ENCODE peak calls at places on chromosome 16, in seven cellular contexts. N, U, Y, L, W, J and I are unnamed samples.

GRCh38 chr16:87950765-87951549 is at the start of gene BANP:
- DNase-seq in L (peak), W (peak), Y (peak), N (peak), U (peak), J (peak), I (peak)

GRCh38 chr16:57377080-57377841 is 5.0 kb downstream of the CX3CL1 start:
- DNase-seq in J (no peak), W (peak), N (no peak), Y (no peak), L (no peak), U (no peak), I (no peak)

GRCh38 chr16:62755938-62756337 is 719.7 kb upstream of the CDH8 start:
- DNase-seq in U (no peak), W (no peak), J (no peak), L (no peak), N (no peak), Y (no peak), I (no peak)

GRCh38 chr16:4801962-4802658 is at the start of gene ROGDI:
- DNase-seq in L (peak), U (peak), N (peak), W (peak), Y (no peak), J (peak), I (peak)

GRCh38 chr16:20763461-20764232 is at the start of gene ACSM3:
- DNase-seq in N (no peak), Y (peak), L (peak), W (peak), U (peak), J (peak), I (no peak)

GRCh38 chr16:19524866-19525723 is 1.4 kb downstream of the CCP110 start:
- DNase-seq in Y (no peak), U (peak), W (peak), J (no peak), N (no peak), L (peak), I (no peak)

GRCh38 chr16:88854306-88855111 is 2.2 kb downstream of the GALNS start:
- DNase-seq in Y (no peak), N (no peak), W (peak), J (no peak), L (no peak), U (no peak), I (no peak)

GRCh38 chr16:81315271-81316175 is 761 bp downstream of the GAN start:
- DNase-seq in Y (no peak), N (peak), J (peak), L (peak), U (peak), W (peak), I (peak)

GRCh38 chr16:74623214-74623842 is 16.4 kb upstream of the GLG1 start:
- DNase-seq in U (peak), L (peak), J (peak), N (no peak), Y (no peak), W (peak), I (no peak)

GRCh38 chr16:4694664-4695451 is 1.5 kb downstream of the NUDT16L1 start:
- DNase-seq in Y (no peak), U (no peak), N (no peak), L (no peak), J (peak), W (no peak), I (no peak)

GRCh38 chr16:64933890-64934289 is 188.0 kb downstream of the CDH11 start:
- DNase-seq in Y (no peak), J (no peak), W (no peak), U (peak), N (no peak), L (no peak), I (peak)

GRCh38 chr16:23999663-24000062 is 163.9 kb downstream of the PRKCB start:
- DNase-seq in N (no peak), J (no peak), Y (no peak), U (no peak), W (peak), L (no peak), I (no peak)

GRCh38 chr16:9836118-9836736 is 346.0 kb downstream of the GRIN2A start:
- DNase-seq in U (peak), Y (no peak), N (no peak), J (no peak), W (peak), L (no peak), I (no peak)

GRCh38 chr16:11497851-11498289 is 88.8 kb downstream of the LITAF start:
- DNase-seq in J (peak), U (peak), L (peak), W (no peak), Y (no peak), N (no peak), I (no peak)

GRCh38 chr16:83393196-83393981 is 414.4 kb upstream of the HSBP1 start:
- DNase-seq in L (peak), W (no peak), U (peak), J (no peak), N (no peak), Y (no peak), I (no peak)

GRCh38 chr16:76768316-76768715 is 422.7 kb upstream of the MON1B start:
- DNase-seq in W (no peak), L (no peak), N (no peak), U (no peak), Y (no peak), J (no peak), I (no peak)

GRCh38 chr16:86580063-86580797 is 1.9 kb downstream of the FOXL1 start:
- DNase-seq in L (no peak), J (no peak), W (no peak), N (no peak), U (peak), Y (no peak), I (no peak)

GRCh38 chr16:9151597-9151996 is 60.2 kb downstream of the HAPSTR1 start:
- DNase-seq in U (peak), L (no peak), Y (no peak), J (peak), N (no peak), W (no peak), I (no peak)

GRCh38 chr16:74568961-74569631 is 37.8 kb downstream of the GLG1 start:
- DNase-seq in U (peak), Y (peak), W (no peak), L (no peak), N (no peak), J (peak), I (no peak)

GRCh38 chr16:12794486-12795399 is 8.9 kb downstream of the CPPED1 start:
- DNase-seq in L (no peak), U (no peak), Y (no peak), N (no peak), J (no peak), W (no peak), I (no peak)

GRCh38 chr16:81505011-81505660 is 60.5 kb downstream of the CMIP start:
- DNase-seq in N (peak), W (peak), J (no peak), Y (no peak), L (peak), U (no peak), I (no peak)

GRCh38 chr16:31868701-31869167 is 4.9 kb upstream of the ZNF267 start:
- DNase-seq in W (peak), U (peak), N (no peak), J (peak), L (peak), Y (no peak), I (peak)

GRCh38 chr16:48321307-48322036 is 63.7 kb downstream of the SIAH1 start:
- DNase-seq in L (peak), Y (no peak), J (peak), W (no peak), N (no peak), U (peak), I (no peak)

GRCh38 chr16:72554935-72555334 is 383.0 kb upstream of the PMFBP1 start:
- DNase-seq in Y (no peak), J (no peak), L (peak), W (no peak), N (no peak), U (no peak), I (no peak)

GRCh38 chr16:72995151-72995881 is 52.6 kb downstream of the ZFHX3 start:
- DNase-seq in Y (no peak), W (no peak), L (no peak), J (no peak), U (no peak), N (no peak), I (peak)

GRCh38 chr16:75496546-75496945 is 1.3 kb upstream of the CHST6 start:
- DNase-seq in N (no peak), Y (no peak), J (no peak), W (no peak), U (peak), L (no peak), I (no peak)

GRCh38 chr16:72722552-72722951 is 325.4 kb downstream of the ZFHX3 start:
- DNase-seq in Y (no peak), J (no peak), L (no peak), N (no peak), U (no peak), W (no peak), I (peak)

GRCh38 chr16:21185659-21186325 is 25.6 kb downstream of the ZP2 start:
- DNase-seq in W (no peak), Y (no peak), U (no peak), N (no peak), J (no peak), L (no peak), I (no peak)

GRCh38 chr16:66226762-66227161 is 139.7 kb upstream of the CDH5 start:
- DNase-seq in U (no peak), W (no peak), Y (no peak), L (no peak), J (no peak), N (no peak), I (no peak)

GRCh38 chr16:59412275-59412841 is 678.2 kb upstream of the GOT2 start:
- DNase-seq in L (peak), Y (no peak), U (peak), N (no peak), J (peak), W (no peak), I (no peak)

GRCh38 chr16:20216818-20217217 is 110.5 kb downstream of the GP2 start:
- DNase-seq in U (no peak), N (no peak), W (no peak), Y (no peak), L (no peak), J (no peak), I (no peak)

GRCh38 chr16:25126820-25127232 is 15.3 kb downstream of the LCMT1 start:
- DNase-seq in L (peak), N (no peak), Y (peak), U (peak), J (peak), W (peak), I (no peak)
- TF ChIP-seq CTCF in L (peak), N (peak), Y (peak), U (peak), J (peak), W (peak), I (peak)

GRCh38 chr16:85334718-85335583 is 222.7 kb upstream of the CIBAR2 start:
- DNase-seq in L (no peak), W (no peak), Y (no peak), U (peak), N (peak), J (no peak), I (no peak)
- TF ChIP-seq CTCF in L (no peak), W (no peak), Y (no peak), U (no peak), N (no peak), J (no peak), I (no peak)

GRCh38 chr16:54932737-54933254 is 2.1 kb downstream of the IRX5 start:
- DNase-seq in W (peak), Y (no peak), U (peak), L (peak), N (peak), J (no peak), I (peak)
- TF ChIP-seq CTCF in W (no peak), Y (peak), U (no peak), L (no peak), N (no peak), J (peak), I (no peak)

GRCh38 chr16:2853531-2854073 is 4.4 kb downstream of the PRSS22 start:
- DNase-seq in J (no peak), W (peak), L (no peak), U (no peak), Y (no peak), N (peak), I (no peak)
- TF ChIP-seq CTCF in J (no peak), W (no peak), L (no peak), U (no peak), Y (no peak), N (no peak), I (no peak)

GRCh38 chr16:84741351-84741791 is 41.6 kb downstream of the USP10 start:
- DNase-seq in L (no peak), W (no peak), Y (no peak), N (no peak), U (peak), J (peak), I (no peak)
- TF ChIP-seq CTCF in L (no peak), W (no peak), Y (no peak), N (no peak), U (no peak), J (no peak), I (no peak)

DNA sequence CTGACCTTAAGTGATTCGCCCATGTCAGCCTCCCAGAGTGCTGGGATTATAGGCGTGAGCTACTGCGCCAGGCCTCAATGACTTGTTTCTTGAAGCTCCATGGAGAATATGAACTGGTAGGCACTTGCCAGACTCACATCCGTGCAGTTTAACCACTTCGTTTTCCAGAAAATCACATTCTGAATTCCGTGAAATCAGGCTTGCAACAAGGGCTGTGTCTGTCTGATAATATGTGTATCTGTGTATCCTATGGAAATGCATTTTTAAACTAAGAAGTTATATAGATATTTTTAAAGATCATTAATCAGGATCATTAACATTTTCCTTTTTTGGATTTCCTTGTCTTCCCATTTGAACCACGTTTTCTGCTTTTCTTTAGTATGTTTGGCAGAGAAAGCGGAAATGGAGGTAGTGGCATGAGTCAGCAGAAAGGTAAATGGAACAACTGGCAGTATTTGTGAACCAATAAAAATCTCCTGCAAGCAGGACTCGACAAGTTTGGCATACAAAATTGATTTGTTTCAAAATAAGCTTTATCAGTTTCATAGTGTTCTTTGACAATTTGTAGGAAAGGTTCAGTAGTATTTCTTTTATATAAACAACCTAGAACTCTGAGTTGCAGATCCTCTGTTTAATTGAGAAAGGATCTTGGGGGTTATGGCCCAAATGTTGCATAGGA is 33.0 kb downstream of the USP10 start:
- DNase-seq in N (no peak), Y (no peak), J (no peak), U (no peak), L (peak), W (no peak), I (no peak)
- TF ChIP-seq CTCF in N (no peak), Y (no peak), J (no peak), U (no peak), L (no peak), W (no peak), I (no peak)